ENCODE peak calls at places on chromosomes 2 and 18, in four cellular contexts. V is HCT116, Q is lower lobe of right lung, B is hepatocyte. X is an unnamed sample.

GRCh38 chr2:69436594-69436936 is 670 bp downstream of the NFU1 start:
- DNase-seq in V (no peak), Q (no peak), B (peak; percentile 22), X (no peak)

GRCh38 chr2:28375236-28375635 is 17.4 kb upstream of the FOSL2 start:
- DNase-seq in V (no peak), Q (no peak), B (no peak), X (no peak)

GRCh38 chr18:51490860-51491259 is 293.4 kb upstream of the MEX3C start:
- DNase-seq in V (no peak), Q (no peak), B (no peak), X (peak; percentile 38)

GRCh38 chr2:175251425-175252041 is 70.0 kb upstream of the ATP5MC3 start:
- DNase-seq in V (peak; percentile 24), Q (no peak), B (peak; percentile 57), X (peak; percentile 30)

GRCh38 chr2:237487496-237487895 is 445 bp downstream of the MLPH start:
- DNase-seq in V (no peak), Q (no peak), B (no peak), X (no peak)

GRCh38 chr18:8684577-8684976 is 20.8 kb upstream of the MTCL1 start:
- DNase-seq in V (no peak), Q (no peak), B (no peak), X (no peak)

GRCh38 chr18:21735452-21736015 is 5.1 kb upstream of the MIB1 start:
- DNase-seq in V (no peak), Q (peak; percentile 72), B (peak; percentile 88), X (no peak)

GRCh38 chr2:23954325-23955014 is 14.2 kb downstream of the UBXN2A start:
- DNase-seq in V (no peak), Q (no peak), B (no peak), X (no peak)

GRCh38 chr2:23230885-23231284 is 154.1 kb upstream of the KLHL29 start:
- DNase-seq in V (no peak), Q (no peak), B (no peak), X (no peak)

GRCh38 chr2:10059552-10060335 is 16.4 kb downstream of the KLF11 start:
- DNase-seq in V (no peak), Q (peak; percentile 36), B (no peak), X (no peak)

GRCh38 chr2:48306409-48307284 is 223.3 kb upstream of the STON1 start:
- DNase-seq in V (no peak), Q (no peak), B (no peak), X (peak; percentile 37)

GRCh38 chr18:50042611-50043010 is 152.3 kb downstream of the MYO5B start:
- DNase-seq in V (no peak), Q (no peak), B (no peak), X (no peak)

GRCh38 chr2:106649306-106649705 is 162.1 kb downstream of the CD8B2 start:
- DNase-seq in V (no peak), Q (no peak), B (no peak), X (no peak)

GRCh38 chr2:97926936-97927335 is 68.8 kb downstream of the TMEM131 start:
- DNase-seq in V (no peak), Q (no peak), B (no peak), X (no peak)

GRCh38 chr2:144650886-144651285 is 131.0 kb upstream of the ZEB2 start:
- DNase-seq in V (no peak), Q (no peak), B (no peak), X (no peak)

GRCh38 chr2:11248-11941 is 34.9 kb downstream of the FAM110C start:
- DNase-seq in V (peak; percentile 75), Q (peak; percentile 83), B (peak; percentile 96), X (no peak)

GRCh38 chr18:33914399-33914798 is 310.3 kb downstream of the NOL4 start:
- DNase-seq in V (no peak), Q (no peak), B (no peak), X (no peak)

GRCh38 chr2:152445791-152446201 is 110.8 kb downstream of the FMNL2 start:
- DNase-seq in V (no peak), Q (no peak), B (no peak), X (peak; percentile 53)

GRCh38 chr2:237859082-237859433 is 365 bp upstream of the RAMP1 start:
- DNase-seq in V (no peak), Q (no peak), B (no peak), X (no peak)

GRCh38 chr2:124975658-124976057 is 950.6 kb downstream of the CNTNAP5 start:
- DNase-seq in V (no peak), Q (no peak), B (no peak), X (no peak)
- H3K27ac ChIP-seq in V (no peak overlapping the region), Q (no peak overlapping the region), B (no peak overlapping the region), X (no peak overlapping the region)

GRCh38 chr2:231126123-231126522 is 1.3 kb upstream of the HTR2B start:
- DNase-seq in V (no peak), Q (no peak), B (no peak), X (no peak)
- H3K27ac ChIP-seq in V (no peak overlapping the region), Q (no peak overlapping the region), B (no peak overlapping the region), X (no peak overlapping the region)

DNA sequence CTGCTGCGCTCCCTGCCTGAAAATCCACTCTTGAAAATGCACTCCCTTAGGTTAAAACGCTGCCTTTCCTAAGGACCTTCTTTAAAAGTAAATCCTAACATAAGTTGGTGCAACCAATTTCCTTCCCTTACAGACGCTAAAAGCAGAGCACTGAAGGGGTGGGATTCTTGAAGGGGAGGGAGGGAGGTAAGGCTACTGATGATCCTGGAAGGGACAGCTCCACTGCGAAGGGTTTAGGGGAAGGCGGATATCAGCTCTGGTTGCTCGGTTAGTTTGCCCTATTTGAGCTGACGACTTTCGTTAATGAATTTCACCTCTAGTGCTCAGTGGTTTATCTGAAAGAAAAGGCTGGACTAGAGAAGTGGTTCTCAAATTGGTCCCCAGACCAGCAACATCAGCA is 49.7 kb upstream of the SIGLEC15 start:
- DNase-seq in V (no peak), Q (no peak), B (no peak), X (no peak)
- H3K27ac ChIP-seq in V (peak overlapping the region; percentile 61), Q (peak overlapping the region; percentile 90), B (peak overlapping the region; percentile 66), X (no peak overlapping the region)

GRCh38 chr18:58228762-58229161 is 184.7 kb downstream of the NEDD4L start:
- DNase-seq in V (no peak), Q (no peak), B (no peak), X (no peak)
- H3K27ac ChIP-seq in V (no peak overlapping the region), Q (no peak overlapping the region), B (no peak overlapping the region), X (no peak overlapping the region)

GRCh38 chr2:84821806-84822205 is 59.1 kb downstream of the TRABD2A start:
- DNase-seq in V (no peak), Q (no peak), B (no peak), X (no peak)

GRCh38 chr2:84823229-84823628 is 57.7 kb downstream of the TRABD2A start:
- DNase-seq in V (no peak), Q (no peak), B (no peak), X (no peak)

GRCh38 chr2:84829693-84830092 is 51.2 kb downstream of the TRABD2A start:
- DNase-seq in V (no peak), Q (no peak), B (no peak), X (no peak)

GRCh38 chr2:84827978-84828575 is 52.8 kb downstream of the TRABD2A start:
- DNase-seq in V (no peak), Q (no peak), B (no peak), X (no peak)

DNA sequence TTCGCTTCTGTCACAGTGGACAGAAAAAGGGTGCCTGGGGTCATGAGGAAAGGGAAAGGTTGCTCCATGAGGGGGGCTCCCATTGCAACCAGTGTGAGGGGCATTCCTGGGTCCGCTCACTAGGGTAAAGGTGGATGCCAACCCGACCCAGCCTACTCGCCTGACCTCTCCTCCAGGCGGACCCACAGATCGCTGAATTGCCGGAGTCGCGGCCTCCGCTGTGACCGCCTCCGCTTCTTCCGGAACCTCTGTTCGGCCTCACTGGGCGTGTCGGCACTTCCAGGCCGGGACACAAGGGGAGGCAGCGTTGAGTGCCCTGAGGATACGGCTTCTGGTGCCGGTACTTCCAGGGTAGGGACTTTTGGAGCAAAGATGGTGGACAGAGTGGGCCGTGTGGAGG is 57.1 kb downstream of the TRABD2A start:
- DNase-seq in V (no peak), Q (no peak), B (no peak), X (no peak)
- H3K27ac ChIP-seq in V (no peak overlapping the region), Q (no peak overlapping the region), B (no peak overlapping the region), X (no peak overlapping the region)

GRCh38 chr18:3619746-3620145 is 169.8 kb downstream of the TGIF1 start:
- DNase-seq in V (no peak), Q (no peak), B (no peak), X (no peak)

GRCh38 chr18:3616744-3617143 is 166.8 kb downstream of the TGIF1 start:
- DNase-seq in V (no peak), Q (no peak), B (no peak), X (no peak)

GRCh38 chr18:3615374-3615773 is 165.4 kb downstream of the TGIF1 start:
- DNase-seq in V (no peak), Q (no peak), B (no peak), X (no peak)

GRCh38 chr18:3619222-3619621 is 169.2 kb downstream of the TGIF1 start:
- DNase-seq in V (no peak), Q (no peak), B (no peak), X (no peak)

DNA sequence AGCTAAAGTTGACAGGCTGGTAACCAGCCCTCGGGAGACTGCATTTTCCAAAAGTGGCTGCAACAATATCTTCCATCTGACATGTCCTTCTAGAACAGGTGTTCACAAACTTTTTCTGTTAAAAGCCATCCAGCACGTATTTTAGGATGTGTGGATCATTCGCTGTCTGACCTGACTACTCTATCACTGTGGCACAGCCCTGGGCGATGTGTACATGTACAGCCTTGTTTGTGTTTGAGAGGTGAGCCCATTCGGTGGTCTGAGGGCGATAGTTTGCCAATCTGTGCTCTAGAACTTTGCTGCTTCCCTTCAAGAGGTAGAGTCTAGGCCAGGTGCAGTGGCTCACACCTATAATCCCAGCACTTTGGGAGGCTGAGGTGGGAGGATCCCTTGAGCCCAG is 166.2 kb downstream of the TGIF1 start:
- DNase-seq in V (no peak), Q (no peak), B (no peak), X (no peak)
- H3K27ac ChIP-seq in V (peak overlapping the region; percentile 100), Q (no peak overlapping the region), B (no peak overlapping the region), X (peak overlapping the region; percentile 76)

GRCh38 chr2:37371979-37372378 is 27.5 kb downstream of the QPCT start:
- DNase-seq in V (no peak), Q (no peak), B (no peak), X (no peak)
- H3K27ac ChIP-seq in V (no peak overlapping the region), Q (no peak overlapping the region), B (no peak overlapping the region), X (no peak overlapping the region)